ENCODE peak calls at places on chromosome 20, in seven cellular contexts. N, Q, V, J, K, F and O are unnamed samples.

GRCh38 chr20:50192364-50193168 is 1.9 kb downstream of the CEBPB start:
- DNase-seq in V (peak; percentile 85), F (peak; percentile 93), Q (peak; percentile 95), N (peak; percentile 94), J (peak; percentile 89), K (no peak), O (peak; percentile 88)

GRCh38 chr20:43914286-43914685 is 366 bp upstream of the TOX2 start:
- DNase-seq in F (no peak), V (no peak), K (no peak), J (no peak), N (no peak), Q (no peak), O (no peak)

GRCh38 chr20:19074828-19075516 is 137.5 kb upstream of the SLC24A3 start:
- DNase-seq in F (no peak), K (no peak), V (peak; percentile 19), J (no peak), Q (no peak), N (peak; percentile 82), O (no peak)

GRCh38 chr20:25867776-25868649 is 171.4 kb upstream of the ZNF337 start:
- DNase-seq in V (peak; percentile 83), J (peak; percentile 16), F (peak; percentile 64), Q (peak; percentile 64), N (peak; percentile 88), K (no peak), O (peak; percentile 70)

GRCh38 chr20:25319241-25320034 is 71.2 kb downstream of the ABHD12 start:
- DNase-seq in Q (no peak), V (no peak), F (no peak), K (no peak), J (no peak), N (peak; percentile 67), O (no peak)

GRCh38 chr20:17614176-17614811 is 44.4 kb downstream of the DSTN start:
- DNase-seq in Q (peak; percentile 70), N (peak; percentile 83), V (peak; percentile 87), K (no peak), J (peak; percentile 31), F (peak; percentile 62), O (peak; percentile 87)

GRCh38 chr20:34037121-34037520 is 43.4 kb downstream of the RALY start:
- DNase-seq in K (no peak), Q (no peak), V (no peak), N (no peak), J (no peak), F (no peak), O (no peak)

GRCh38 chr20:3330046-3330741 is 77.3 kb downstream of the DNAAF9 start:
- DNase-seq in Q (peak; percentile 88), N (no peak), V (no peak), J (peak; percentile 59), K (peak; percentile 21), F (no peak), O (no peak)

GRCh38 chr20:45387274-45387673 is 9.1 kb upstream of the TP53TG5 start:
- DNase-seq in F (no peak), V (no peak), Q (no peak), J (no peak), N (no peak), K (no peak), O (no peak)

GRCh38 chr20:49615401-49616153 is 47.6 kb upstream of the PTGIS start:
- DNase-seq in N (no peak), J (no peak), V (peak; percentile 82), F (no peak), Q (no peak), K (no peak), O (no peak)

GRCh38 chr20:2619961-2620595 is 32.4 kb upstream of the NOP56 start:
- DNase-seq in K (no peak), N (no peak), F (no peak), J (peak; percentile 15), V (no peak), Q (no peak), O (no peak)

GRCh38 chr20:45592574-45593189 is 13.6 kb upstream of the WFDC8 start:
- DNase-seq in N (no peak), F (peak; percentile 61), Q (peak; percentile 30), K (peak; percentile 59), J (peak; percentile 21), V (no peak), O (no peak)

GRCh38 chr20:52529856-52530255 is 338.3 kb upstream of the ZFP64 start:
- DNase-seq in K (peak; percentile 57), Q (peak; percentile 77), V (no peak), F (no peak), N (no peak), J (peak; percentile 85), O (no peak)

GRCh38 chr20:34069341-34070078 is 42.5 kb downstream of the EIF2S2 start:
- DNase-seq in F (peak; percentile 90), V (peak; percentile 56), Q (peak; percentile 80), N (no peak), J (peak; percentile 85), K (peak; percentile 63), O (peak; percentile 80)

GRCh38 chr20:50187403-50188051 is 3.1 kb upstream of the CEBPB start:
- DNase-seq in Q (peak; percentile 44), K (no peak), V (no peak), N (peak; percentile 88), J (peak; percentile 59), F (peak; percentile 69), O (peak; percentile 59)

GRCh38 chr20:20734475-20734948 is 22.1 kb upstream of the RALGAPA2 start:
- DNase-seq in J (no peak), F (no peak), K (no peak), V (no peak), Q (no peak), N (no peak), O (no peak)

GRCh38 chr20:44186674-44187053 is 324 bp downstream of the JPH2 start:
- DNase-seq in V (no peak), J (no peak), Q (no peak), K (no peak), F (peak; percentile 41), N (no peak), O (no peak)

GRCh38 chr20:2563116-2563515 is 26.7 kb downstream of the TMC2 start:
- DNase-seq in Q (no peak), J (no peak), N (no peak), K (no peak), F (no peak), V (no peak), O (no peak)

GRCh38 chr20:61185841-61186601 is 66.0 kb upstream of the CDH4 start:
- DNase-seq in N (no peak), J (peak; percentile 98), Q (peak; percentile 97), F (peak; percentile 50), K (peak; percentile 87), V (no peak), O (no peak)

GRCh38 chr20:561437-562231 is 18.0 kb upstream of the CSNK2A1 start:
- DNase-seq in V (peak; percentile 56), Q (peak; percentile 59), F (peak; percentile 81), K (peak; percentile 41), J (peak; percentile 63), N (no peak), O (peak; percentile 34)

GRCh38 chr20:17841751-17842191 is 126.8 kb downstream of the SNX5 start:
- DNase-seq in Q (peak; percentile 84), J (peak; percentile 80), K (no peak), N (no peak), V (peak; percentile 67), F (no peak), O (peak; percentile 76)

GRCh38 chr20:22513574-22513973 is 70.8 kb downstream of the FOXA2 start:
- DNase-seq in J (no peak), K (no peak), N (no peak), Q (no peak), V (no peak), F (no peak), O (no peak)

GRCh38 chr20:54044156-54044555 is 26.2 kb downstream of the BCAS1 start:
- DNase-seq in V (no peak), K (no peak), N (no peak), Q (peak; percentile 92), F (peak; percentile 28), J (peak; percentile 51), O (no peak)

GRCh38 chr20:9070304-9070703 is 1.4 kb downstream of the PLCB4 start:
- DNase-seq in J (no peak), Q (no peak), K (no peak), V (no peak), F (no peak), N (no peak), O (no peak)

GRCh38 chr20:9068896-9069663 is at the start of gene PLCB4:
- DNase-seq in V (peak; percentile 52), N (peak; percentile 73), F (peak; percentile 60), J (peak; percentile 66), Q (peak; percentile 76), K (no peak), O (peak; percentile 36)

GRCh38 chr20:9066196-9066595 is 2.7 kb upstream of the PLCB4 start:
- DNase-seq in Q (no peak), K (no peak), N (no peak), J (no peak), V (no peak), F (no peak), O (no peak)

GRCh38 chr20:9071976-9072726 is 3.3 kb downstream of the PLCB4 start:
- DNase-seq in J (peak; percentile 43), N (no peak), K (no peak), F (no peak), Q (no peak), V (no peak), O (no peak)

GRCh38 chr20:9068232-9068781 is 580 bp upstream of the PLCB4 start:
- DNase-seq in K (no peak), N (peak; percentile 78), J (peak; percentile 41), V (peak; percentile 59), Q (peak; percentile 50), F (peak; percentile 75), O (peak; percentile 26)
- H3K4me3 ChIP-seq in K (peak overlapping the region; percentile 67), N (peak overlapping the region; percentile 56), J (peak overlapping the region; percentile 92), V (peak overlapping the region; percentile 94), Q (peak overlapping the region; percentile 93), F (peak overlapping the region; percentile 76), O (peak overlapping the region; percentile 56)

GRCh38 chr20:37202267-37202943 is 23.1 kb upstream of the MROH8 start:
- DNase-seq in N (no peak), K (peak; percentile 85), J (peak; percentile 98), V (no peak), F (peak; percentile 84), Q (peak; percentile 98), O (peak; percentile 60)
- H3K4me3 ChIP-seq in N (no peak overlapping the region), K (no peak overlapping the region), J (no peak overlapping the region), V (no peak overlapping the region), F (no peak overlapping the region), Q (peak overlapping the region; percentile 38), O (no peak overlapping the region)

DNA sequence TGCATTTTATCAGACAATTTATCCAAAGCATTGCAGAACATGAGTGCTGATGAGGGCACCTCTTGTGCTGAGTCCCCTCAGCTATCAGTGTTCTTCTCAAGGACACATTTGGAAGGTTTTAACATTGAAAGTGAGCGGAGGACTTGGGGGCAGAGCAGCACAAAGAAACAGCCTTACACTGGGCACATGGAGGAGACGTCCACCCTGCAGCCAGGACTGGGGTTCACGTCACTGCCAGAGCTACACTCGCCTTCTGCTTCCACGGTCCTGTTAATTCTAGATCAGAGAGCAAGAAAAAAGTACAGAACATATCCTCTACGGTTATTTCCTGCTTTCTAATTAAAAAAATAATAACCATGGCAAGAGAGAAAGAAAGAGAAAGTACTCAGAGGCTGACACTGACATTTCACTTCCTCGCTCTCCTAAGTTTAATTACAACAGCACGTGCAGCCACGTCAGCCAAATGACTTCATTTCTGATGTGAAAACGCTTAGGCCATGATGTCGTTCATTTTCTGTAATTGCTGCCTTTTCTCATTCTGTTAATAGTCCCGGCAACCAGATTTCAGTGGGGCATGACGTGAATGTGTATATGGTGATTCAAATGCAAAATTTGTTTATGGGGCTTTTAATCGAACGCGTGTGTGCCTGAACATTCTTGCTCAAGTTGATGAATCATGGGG is 5.1 kb downstream of the PRND start:
- DNase-seq in N (no peak), J (peak; percentile 82), F (no peak), Q (peak; percentile 70), V (no peak), K (peak; percentile 60), O (no peak)
- H3K4me3 ChIP-seq in N (peak overlapping the region; percentile 7), J (no peak overlapping the region), F (no peak overlapping the region), Q (peak overlapping the region; percentile 43), V (peak overlapping the region; percentile 42), K (no peak overlapping the region), O (no peak overlapping the region)

GRCh38 chr20:8130840-8131526 is 1.1 kb upstream of the PLCB1 start:
- DNase-seq in F (no peak), N (no peak), K (no peak), V (no peak), Q (no peak), J (no peak), O (no peak)
- H3K4me3 ChIP-seq in F (peak overlapping the region; percentile 32), N (peak overlapping the region; percentile 62), K (peak overlapping the region; percentile 68), V (peak overlapping the region; percentile 80), Q (peak overlapping the region; percentile 66), J (peak overlapping the region; percentile 49), O (peak overlapping the region; percentile 44)